ENCODE peak calls at places on chromosome 13, in four cellular contexts. One of them, this sample, is unnamed.

GRCh38 chr13:112849500-112849899 is 119.5 kb upstream of the MCF2L start:
- DNase-seq in M059J: peak; percentile 6
- DNase-seq in activated naive CD8-positive, alpha-beta T cell treated with anti-CD3 and anti-CD28 coated beads, Interleukin-2, amount 50 U/mL, for 24 hours: no peak
- DNase-seq in omental fat pad: no peak
- DNase-seq in this sample: no peak

GRCh38 chr13:28704919-28705318 is 13.9 kb downstream of the SLC46A3 start:
- DNase-seq in activated naive CD8-positive, alpha-beta T cell treated with anti-CD3 and anti-CD28 coated beads, Interleukin-2, amount 50 U/mL, for 24 hours: no peak
- DNase-seq in omental fat pad: no peak
- DNase-seq in M059J: no peak
- DNase-seq in this sample: no peak

GRCh38 chr13:101499406-101499805 is 46.9 kb downstream of the ITGBL1 start:
- DNase-seq in omental fat pad: no peak
- DNase-seq in activated naive CD8-positive, alpha-beta T cell treated with anti-CD3 and anti-CD28 coated beads, Interleukin-2, amount 50 U/mL, for 24 hours: no peak
- DNase-seq in M059J: peak; percentile 10
- DNase-seq in this sample: no peak

GRCh38 chr13:45681101-45681500 is 21.0 kb upstream of the CBY2 start:
- DNase-seq in M059J: no peak
- DNase-seq in omental fat pad: no peak
- DNase-seq in activated naive CD8-positive, alpha-beta T cell treated with anti-CD3 and anti-CD28 coated beads, Interleukin-2, amount 50 U/mL, for 24 hours: no peak
- DNase-seq in this sample: no peak

GRCh38 chr13:100156786-100157185 is 67.9 kb downstream of the PCCA start:
- DNase-seq in M059J: peak; percentile 79
- DNase-seq in activated naive CD8-positive, alpha-beta T cell treated with anti-CD3 and anti-CD28 coated beads, Interleukin-2, amount 50 U/mL, for 24 hours: no peak
- DNase-seq in omental fat pad: no peak
- DNase-seq in this sample: no peak

GRCh38 chr13:102197193-102197592 is 204.7 kb downstream of the FGF14 start:
- DNase-seq in activated naive CD8-positive, alpha-beta T cell treated with anti-CD3 and anti-CD28 coated beads, Interleukin-2, amount 50 U/mL, for 24 hours: no peak
- DNase-seq in omental fat pad: no peak
- DNase-seq in M059J: peak; percentile 10
- DNase-seq in this sample: no peak

GRCh38 chr13:50740052-50740741 is 103.3 kb downstream of the DLEU7 start:
- DNase-seq in omental fat pad: no peak
- DNase-seq in activated naive CD8-positive, alpha-beta T cell treated with anti-CD3 and anti-CD28 coated beads, Interleukin-2, amount 50 U/mL, for 24 hours: no peak
- DNase-seq in M059J: no peak
- DNase-seq in this sample: no peak

GRCh38 chr13:45434556-45435371 is 16.6 kb upstream of the SLC25A30 start:
- DNase-seq in M059J: no peak
- DNase-seq in omental fat pad: no peak
- DNase-seq in activated naive CD8-positive, alpha-beta T cell treated with anti-CD3 and anti-CD28 coated beads, Interleukin-2, amount 50 U/mL, for 24 hours: no peak
- DNase-seq in this sample: no peak

GRCh38 chr13:24185591-24186232 is 25.2 kb downstream of the SPATA13 start:
- DNase-seq in omental fat pad: no peak
- DNase-seq in M059J: no peak
- DNase-seq in activated naive CD8-positive, alpha-beta T cell treated with anti-CD3 and anti-CD28 coated beads, Interleukin-2, amount 50 U/mL, for 24 hours: no peak
- DNase-seq in this sample: no peak

GRCh38 chr13:113898391-113898790 is 34.5 kb upstream of the GAS6 start:
- DNase-seq in omental fat pad: no peak
- DNase-seq in M059J: no peak
- DNase-seq in activated naive CD8-positive, alpha-beta T cell treated with anti-CD3 and anti-CD28 coated beads, Interleukin-2, amount 50 U/mL, for 24 hours: no peak
- DNase-seq in this sample: no peak

GRCh38 chr13:30572859-30573275 is 44.9 kb upstream of the USPL1 start:
- DNase-seq in omental fat pad: no peak
- DNase-seq in M059J: peak; percentile 65
- DNase-seq in activated naive CD8-positive, alpha-beta T cell treated with anti-CD3 and anti-CD28 coated beads, Interleukin-2, amount 50 U/mL, for 24 hours: no peak
- DNase-seq in this sample: no peak

GRCh38 chr13:75419656-75420055 is 62.3 kb downstream of the TBC1D4 start:
- DNase-seq in M059J: no peak
- DNase-seq in activated naive CD8-positive, alpha-beta T cell treated with anti-CD3 and anti-CD28 coated beads, Interleukin-2, amount 50 U/mL, for 24 hours: no peak
- DNase-seq in omental fat pad: no peak
- DNase-seq in this sample: no peak

GRCh38 chr13:21673592-21674270 is 2.9 kb downstream of the FGF9 start:
- DNase-seq in activated naive CD8-positive, alpha-beta T cell treated with anti-CD3 and anti-CD28 coated beads, Interleukin-2, amount 50 U/mL, for 24 hours: peak; percentile 39
- DNase-seq in omental fat pad: no peak
- DNase-seq in M059J: no peak
- DNase-seq in this sample: no peak